ENCODE peak calls at places on chromosomes 11 and 22, in four cellular contexts. Q is K562, L is GM12878, J is HepG2. I is an unnamed sample.

GRCh38 chr11:35804446-35805040 is 139.3 kb upstream of the LDLRAD3 start:
- DNase-seq in J (no peak), Q (no peak), L (no peak), I (no peak)

GRCh38 chr11:73350908-73351636 is 25.1 kb upstream of the RELT start:
- DNase-seq in Q (peak; percentile 71), L (no peak), J (peak; percentile 40), I (peak; percentile 50)

GRCh38 chr11:32113200-32113599 is 22.3 kb downstream of the RCN1 start:
- DNase-seq in L (no peak), J (no peak), Q (no peak), I (no peak)

GRCh38 chr11:1546536-1547466 is 25.3 kb downstream of the DUSP8 start:
- DNase-seq in Q (peak; percentile 63), J (no peak), L (no peak), I (peak; percentile 73)

GRCh38 chr11:22879615-22880014 is 19.3 kb upstream of the CCDC179 start:
- DNase-seq in L (no peak), J (no peak), Q (no peak), I (no peak)

GRCh38 chr22:30045001-30045887 is 35.0 kb upstream of the HORMAD2 start:
- DNase-seq in L (no peak), Q (no peak), J (no peak), I (no peak)

GRCh38 chr22:46515208-46516111 is 22.0 kb downstream of the CELSR1 start:
- DNase-seq in L (no peak), Q (no peak), J (no peak), I (no peak)

GRCh38 chr11:1292644-1293618 is 16.5 kb downstream of the TOLLIP start:
- DNase-seq in J (no peak), Q (no peak), L (no peak), I (no peak)

GRCh38 chr22:30025187-30025586 is 55.1 kb upstream of the HORMAD2 start:
- DNase-seq in J (no peak), Q (no peak), L (no peak), I (no peak)

GRCh38 chr22:26485013-26485412 is 1.3 kb downstream of the SRRD start:
- DNase-seq in J (no peak), Q (no peak), L (no peak), I (no peak)

GRCh38 chr11:86938900-86939880 is 16.0 kb downstream of the FZD4 start:
- DNase-seq in L (no peak), Q (peak; percentile 81), J (peak; percentile 65), I (no peak)

GRCh38 chr22:39738746-39739145 is 154.8 kb downstream of the ENTHD1 start:
- DNase-seq in Q (no peak), L (no peak), J (no peak), I (no peak)

GRCh38 chr11:1757861-1758610 is 5.7 kb downstream of the CTSD start:
- DNase-seq in L (no peak), Q (no peak), J (no peak), I (no peak)

GRCh38 chr11:113475160-113475761 is at the start of gene DRD2:
- DNase-seq in J (no peak), L (no peak), Q (peak; percentile 11), I (peak; percentile 62)

GRCh38 chr22:19524170-19525115 is at the start of gene CLDN5:
- DNase-seq in J (no peak), Q (no peak), L (no peak), I (peak; percentile 72)
- TF ChIP-seq CREM in J (no peak), Q (no peak), L (no peak), I (no peak)

GRCh38 chr11:118609380-118610219 is 2.2 kb downstream of the PHLDB1 start:
- DNase-seq in Q (peak; percentile 12), J (no peak), L (no peak), I (peak; percentile 34)
- TF ChIP-seq ATF2 in Q (no peak), J (no peak), L (no peak), I (no peak)

DNA sequence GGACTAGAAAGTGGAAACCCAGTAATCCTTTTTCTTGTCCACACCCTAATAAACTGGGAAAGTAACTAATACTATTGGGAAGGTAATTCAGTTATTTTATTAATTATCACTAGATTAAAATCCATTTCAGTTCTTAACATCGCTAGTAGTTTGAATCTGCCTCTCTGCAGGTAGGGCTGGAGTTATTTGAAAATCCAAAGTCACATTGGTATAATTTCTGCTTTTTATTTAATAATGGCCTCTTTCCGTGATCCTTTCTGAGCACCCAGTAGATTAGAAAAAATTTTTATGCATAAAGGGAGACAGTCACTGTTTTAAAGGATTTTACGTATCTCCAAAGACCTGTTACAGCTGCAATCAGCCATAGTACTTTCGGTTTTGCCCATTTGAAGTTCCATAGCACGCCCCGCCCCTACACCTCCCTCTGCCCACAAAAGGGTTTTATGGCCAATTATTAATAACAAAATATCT is 605 bp upstream of the COPB1 start:
- DNase-seq in Q (peak; percentile 71), J (peak; percentile 39), L (peak; percentile 30), I (no peak)
- TF ChIP-seq CREM in Q (no peak), J (no peak), L (no peak), I (no peak)

DNA sequence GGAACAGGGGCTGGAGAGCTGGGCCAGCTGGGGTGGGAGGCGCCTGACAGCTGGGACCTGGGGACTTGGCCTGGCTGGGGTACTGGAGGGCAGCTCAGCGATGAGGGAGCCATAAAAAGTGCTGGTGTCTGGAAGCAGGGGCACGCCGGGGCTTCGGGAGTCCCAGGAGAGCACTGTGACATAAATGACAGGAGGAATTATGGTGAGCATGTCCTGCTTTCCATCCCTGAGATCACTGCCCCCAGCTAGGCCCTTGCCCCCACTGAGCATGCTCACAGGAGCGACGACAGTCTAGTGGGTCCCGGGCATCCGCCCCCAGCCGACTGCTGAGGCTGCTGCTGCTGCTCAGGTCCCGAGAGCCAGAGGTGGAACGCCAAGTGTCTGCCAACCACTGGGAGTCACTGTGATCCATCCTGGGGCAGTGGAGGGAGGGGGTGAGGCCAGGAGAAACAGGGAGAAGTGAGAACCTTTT is 6.2 kb downstream of the ROBO4 start:
- DNase-seq in Q (no peak), L (no peak), J (no peak), I (peak; percentile 34)
- TF ChIP-seq ATF2 in Q (no peak), L (no peak), J (no peak), I (no peak)

GRCh38 chr11:78216571-78217287 is 28.0 kb downstream of the USP35 start:
- DNase-seq in L (no peak), Q (peak; percentile 56), J (no peak), I (no peak)
- TF ChIP-seq CREM in L (no peak), Q (no peak), J (no peak), I (no peak)

GRCh38 chr11:94549166-94549565 is 5.4 kb downstream of the FUT4 start:
- DNase-seq in Q (no peak), L (no peak), J (no peak), I (no peak)
- TF ChIP-seq ATF2 in Q (no peak), L (no peak), J (no peak), I (no peak)

DNA sequence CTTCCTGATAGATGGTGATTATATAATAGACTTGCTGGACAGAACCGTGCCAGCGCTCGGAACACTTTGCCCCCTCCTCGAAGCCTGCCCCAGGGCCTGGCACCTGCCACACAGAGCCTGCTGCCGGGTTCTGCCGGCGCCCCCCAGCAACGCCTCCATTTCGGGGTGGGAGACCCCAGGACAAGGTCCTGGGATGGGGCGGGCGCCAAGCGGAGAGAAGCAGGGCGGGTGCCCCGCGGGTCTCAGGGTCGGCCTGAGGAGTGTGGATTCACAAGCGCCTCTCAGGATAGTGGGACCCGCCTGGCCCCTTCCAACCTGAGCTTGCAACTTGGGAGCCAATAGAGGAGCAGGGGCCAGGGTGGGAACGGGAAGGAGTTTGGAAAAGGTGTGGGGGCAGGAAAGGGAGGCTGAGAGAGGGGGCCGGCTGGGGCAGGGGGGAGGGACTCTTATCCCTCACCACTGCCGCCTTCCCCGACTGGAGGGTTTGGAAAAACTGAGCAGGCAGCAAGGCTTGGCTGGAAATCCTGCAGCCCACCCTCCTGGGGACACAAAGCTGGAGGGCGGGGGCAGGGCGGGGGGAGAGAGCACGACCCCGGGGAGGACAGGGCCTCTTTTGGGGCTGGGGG is 3.3 kb upstream of the BCL9L start:
- DNase-seq in L (no peak), J (peak; percentile 36), Q (peak; percentile 58), I (no peak)
- TF ChIP-seq CREM in L (no peak), J (no peak), Q (no peak), I (no peak)